ENCODE peak calls at places on chromosome 21, in seven cellular contexts. S, E, R, Q, V, Z and C are unnamed samples.

GRCh38 chr21:41361786-41362604 is at the start of gene MX2:
- DNase-seq in Q (peak; percentile 93), E (peak; percentile 78), S (peak; percentile 92), V (no peak), R (peak; percentile 61), Z (peak; percentile 80), C (peak; percentile 96)

GRCh38 chr21:36672737-36673136 is 26.2 kb upstream of the SIM2 start:
- DNase-seq in R (no peak), E (no peak), Q (no peak), S (no peak), Z (no peak), V (no peak), C (no peak)

GRCh38 chr21:42313501-42313969 is 1.7 kb downstream of the TFF3 start:
- DNase-seq in Z (no peak), S (peak; percentile 31), Q (no peak), V (no peak), R (peak; percentile 87), E (no peak), C (no peak)

GRCh38 chr21:30674312-30674711 is 31.6 kb downstream of the KRTAP20-3 start:
- DNase-seq in Q (no peak), R (no peak), V (no peak), E (no peak), S (no peak), Z (no peak), C (no peak)

GRCh38 chr21:33670076-33670475 is 27.8 kb downstream of the ITSN1 start:
- DNase-seq in S (no peak), R (no peak), E (no peak), Q (peak; percentile 11), V (no peak), Z (no peak), C (no peak)

GRCh38 chr21:15015622-15016471 is 49.0 kb downstream of the NRIP1 start:
- DNase-seq in V (no peak), Q (peak; percentile 59), S (peak; percentile 63), Z (peak; percentile 45), R (no peak), E (no peak), C (no peak)

GRCh38 chr21:8992731-8993174 is 1528.6 kb upstream of the TPTE start:
- DNase-seq in Z (peak; percentile 34), Q (no peak), E (no peak), V (no peak), R (no peak), S (peak; percentile 66), C (peak; percentile 96)

GRCh38 chr21:20661745-20662470 is 336.3 kb upstream of the NCAM2 start:
- DNase-seq in S (no peak), Z (no peak), R (no peak), Q (no peak), E (no peak), V (no peak), C (no peak)

DNA sequence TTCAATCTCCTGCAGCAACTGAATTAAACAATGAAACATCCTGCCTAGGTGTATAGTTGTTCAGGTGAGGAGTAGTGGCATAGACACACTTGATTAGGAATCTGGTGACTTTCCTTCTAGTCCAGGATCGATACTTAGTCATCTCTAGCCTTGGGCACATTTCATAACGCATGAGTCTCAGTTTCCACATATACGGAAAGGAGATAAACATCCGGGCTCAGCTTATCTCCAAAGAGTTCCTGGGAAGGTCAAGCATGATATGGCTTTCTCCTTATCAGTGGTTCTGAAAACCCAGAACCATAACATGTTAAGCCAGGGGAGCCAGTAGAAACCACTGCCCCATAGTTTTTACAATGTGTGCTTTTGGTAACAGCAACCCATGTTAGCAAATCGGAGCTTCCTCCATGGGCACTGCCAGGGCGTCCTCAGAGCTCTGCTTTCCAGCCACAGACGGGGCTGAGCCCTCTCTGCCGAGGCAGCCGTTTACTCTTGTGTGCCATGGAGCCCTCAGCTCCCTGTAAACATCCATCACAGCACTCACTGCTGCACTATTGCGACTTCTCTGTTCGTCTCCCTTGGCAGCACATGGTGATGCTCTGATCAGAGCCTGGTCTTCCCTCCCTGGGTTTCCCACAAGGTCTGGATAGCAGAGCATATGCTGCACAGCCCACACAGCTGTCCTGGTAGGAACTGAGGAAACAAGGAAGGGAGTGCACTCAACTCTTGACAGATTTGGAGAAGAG is 34.6 kb downstream of the RUNX1 start:
- DNase-seq in E (no peak), Z (peak; percentile 85), V (no peak), Q (peak; percentile 6), R (no peak), S (no peak), C (no peak)
- H3K4me1 ChIP-seq in E (no peaks in the 10 kb centered on the region), Z (peaks cover 49% of the 10 kb centered on the region), V (no peaks in the 10 kb centered on the region), Q (peaks cover 1% of the 10 kb centered on the region), R (no peaks in the 10 kb centered on the region), S (no peaks in the 10 kb centered on the region), C (no peaks in the 10 kb centered on the region)

GRCh38 chr21:43684424-43684823 is 25.1 kb downstream of the RRP1B start:
- DNase-seq in V (no peak), S (peak; percentile 58), Z (no peak), Q (peak; percentile 6), E (no peak), R (no peak), C (no peak)
- H3K36me3 ChIP-seq in V (peaks cover 52% of the 10 kb centered on the region), S (peaks cover 60% of the 10 kb centered on the region), Z (peaks cover 5% of the 10 kb centered on the region), Q (peaks cover 49% of the 10 kb centered on the region), E (peaks cover 64% of the 10 kb centered on the region), R (peaks cover 18% of the 10 kb centered on the region), C (peaks cover 98% of the 10 kb centered on the region)

GRCh38 chr21:17045214-17045835 is 467.5 kb upstream of the CXADR start:
- DNase-seq in Q (peak; percentile 49), Z (no peak), R (no peak), V (no peak), E (no peak), S (no peak), C (no peak)
- TF ChIP-seq CTCF in Q (peak; percentile 49), Z (peak; percentile 65), R (no peak), V (no peak), E (peak; percentile 26), S (peak; percentile 58), C (peak; percentile 37)

GRCh38 chr21:45838636-45839035 is 142.9 kb upstream of the COL6A1 start:
- DNase-seq in R (no peak), Z (no peak), S (no peak), Q (peak; percentile 19), V (no peak), E (no peak), C (no peak)
- H3K4me1 ChIP-seq in R (no peaks in the 10 kb centered on the region), Z (peaks cover 8% of the 10 kb centered on the region), S (peaks cover 9% of the 10 kb centered on the region), Q (no peaks in the 10 kb centered on the region), V (no peaks in the 10 kb centered on the region), E (no peaks in the 10 kb centered on the region), C (no peaks in the 10 kb centered on the region)